ENCODE peak calls at places on chromosome 22, in eight cellular contexts. H, K, L, A, S, F, N and J are unnamed samples.

GRCh38 chr22:21589415-21589814 is 21.9 kb downstream of the UBE2L3 start:
- DNase-seq in H (no peak), K (no peak), L (no peak), A (no peak), S (no peak), F (no peak), N (no peak), J (no peak)

GRCh38 chr22:30204742-30205111 is 41.8 kb downstream of the LIF start:
- DNase-seq in H (peak), K (no peak), L (peak), A (peak), S (peak), F (peak), N (no peak), J (no peak)

GRCh38 chr22:44472583-44472982 is 25.4 kb downstream of the RTL6 start:
- DNase-seq in H (no peak), K (no peak), L (no peak), A (no peak), S (peak), F (peak), N (no peak), J (no peak)

GRCh38 chr22:23118647-23119491 is 22.9 kb downstream of the RSPH14 start:
- DNase-seq in H (no peak), K (no peak), L (no peak), A (no peak), S (no peak), F (no peak), N (no peak), J (no peak)

GRCh38 chr22:38738475-38739070 is 17.2 kb downstream of the SUN2 start:
- DNase-seq in H (no peak), K (no peak), L (no peak), A (no peak), S (no peak), F (no peak), N (no peak), J (no peak)

GRCh38 chr22:28345304-28345703 is 334.3 kb downstream of the TTC28 start:
- DNase-seq in H (no peak), K (no peak), L (no peak), A (no peak), S (peak), F (no peak), N (no peak), J (no peak)

GRCh38 chr22:30216710-30217109 is 29.8 kb downstream of the LIF start:
- DNase-seq in H (no peak), K (no peak), L (no peak), A (no peak), S (no peak), F (no peak), N (no peak), J (no peak)

GRCh38 chr22:20803696-20804324 is 29.9 kb downstream of the SERPIND1 start:
- DNase-seq in H (peak), K (peak), L (no peak), A (no peak), S (peak), F (peak), N (no peak), J (no peak)

GRCh38 chr22:48955351-48956311 is 872.0 kb downstream of the BRD1 start:
- DNase-seq in H (no peak), K (no peak), L (no peak), A (no peak), S (no peak), F (no peak), N (no peak), J (no peak)

GRCh38 chr22:31956360-31956759 is 12.0 kb downstream of the YWHAH start:
- DNase-seq in H (no peak), K (no peak), L (no peak), A (no peak), S (no peak), F (no peak), N (no peak), J (no peak)

GRCh38 chr22:41300661-41301060 is 664 bp upstream of the ZC3H7B start:
- DNase-seq in H (no peak), K (no peak), L (no peak), A (no peak), S (no peak), F (no peak), N (no peak), J (no peak)

GRCh38 chr22:36277482-36278291 is 24.8 kb downstream of the APOL1 start:
- DNase-seq in H (peak), K (peak), L (peak), A (peak), S (peak), F (peak), N (peak), J (peak)

GRCh38 chr22:43106302-43106701 is 4.2 kb upstream of the BIK start:
- DNase-seq in H (no peak), K (no peak), L (no peak), A (no peak), S (no peak), F (no peak), N (no peak), J (no peak)

GRCh38 chr22:24037851-24038765 is 27.0 kb downstream of the CABIN1 start:
- DNase-seq in H (no peak), K (no peak), L (no peak), A (no peak), S (no peak), F (no peak), N (no peak), J (no peak)

GRCh38 chr22:35464399-35464798 is 64.5 kb downstream of the MCM5 start:
- DNase-seq in H (no peak), K (no peak), L (no peak), A (no peak), S (no peak), F (no peak), N (no peak), J (no peak)

GRCh38 chr22:19407649-19408606 is 23.6 kb downstream of the HIRA start:
- DNase-seq in H (no peak), K (no peak), L (no peak), A (no peak), S (peak), F (peak), N (no peak), J (no peak)

GRCh38 chr22:45155050-45155840 is 8.5 kb upstream of the NUP50 start:
- DNase-seq in H (no peak), K (no peak), L (no peak), A (no peak), S (peak), F (peak), N (no peak), J (no peak)

GRCh38 chr22:25892678-25893077 is 150.7 kb downstream of the MYO18B start:
- DNase-seq in H (no peak), K (no peak), L (peak), A (no peak), S (no peak), F (no peak), N (no peak), J (no peak)

GRCh38 chr22:30298005-30298701 is 8.8 kb upstream of the CASTOR1 start:
- DNase-seq in H (no peak), K (no peak), L (no peak), A (no peak), S (no peak), F (no peak), N (no peak), J (no peak)

GRCh38 chr22:19874307-19875060 is 19.8 kb upstream of the GNB1L start:
- DNase-seq in H (peak), K (no peak), L (no peak), A (no peak), S (peak), F (no peak), N (no peak), J (no peak)

GRCh38 chr22:19448739-19449421 is 1.4 kb upstream of the C22orf39 start:
- DNase-seq in H (no peak), K (no peak), L (no peak), A (no peak), S (no peak), F (no peak), N (peak), J (no peak)

GRCh38 chr22:44882226-44882905 is 127.4 kb downstream of the PHF21B start:
- DNase-seq in H (no peak), K (no peak), L (no peak), A (no peak), S (no peak), F (no peak), N (no peak), J (no peak)

GRCh38 chr22:37471721-37472417 is 14.3 kb downstream of the MFNG start:
- DNase-seq in H (no peak), K (no peak), L (no peak), A (no peak), S (no peak), F (no peak), N (no peak), J (no peak)

GRCh38 chr22:46671824-46672432 is 51.7 kb downstream of the GRAMD4 start:
- DNase-seq in H (no peak), K (no peak), L (no peak), A (no peak), S (no peak), F (no peak), N (no peak), J (no peak)

GRCh38 chr22:22565991-22566390 is 6.9 kb upstream of the PRAME start:
- DNase-seq in H (no peak), K (no peak), L (no peak), A (no peak), S (no peak), F (peak), N (no peak), J (no peak)

GRCh38 chr22:38417252-38418060 is 37.5 kb downstream of the KCNJ4 start:
- DNase-seq in H (no peak), K (no peak), L (no peak), A (no peak), S (no peak), F (no peak), N (no peak), J (no peak)

GRCh38 chr22:19955241-19956128 is 13.9 kb upstream of the TXNRD2 start:
- DNase-seq in H (peak), K (no peak), L (no peak), A (no peak), S (no peak), F (no peak), N (no peak), J (no peak)

GRCh38 chr22:43776081-43776670 is 35.9 kb downstream of the EFCAB6 start:
- DNase-seq in H (no peak), K (no peak), L (no peak), A (no peak), S (no peak), F (no peak), N (no peak), J (no peak)

GRCh38 chr22:41290262-41291221 is 4.6 kb upstream of the RANGAP1 start:
- DNase-seq in H (peak), K (no peak), L (no peak), A (no peak), S (peak), F (peak), N (no peak), J (no peak)

GRCh38 chr22:19524170-19525115 is at the start of gene CLDN5:
- DNase-seq in H (peak), K (no peak), L (peak), A (no peak), S (no peak), F (peak), N (no peak), J (no peak)